ENCODE peak calls at places on chromosomes 1 and 21, in ten cellular contexts. G, U, T, L, D, E, Z, V, B and W are unnamed samples. For H4K20me1 and H3K4me1, the result is how much of the 10 kb centered on the place peaks cover.

GRCh38 chr1:216566809-216567208 is 143.6 kb upstream of the USH2A start:
- DNase-seq in G (peak), U (no peak), T (peak), L (peak), D (no peak), E (peak), Z (no peak), V (peak), B (peak), W (no peak)

GRCh38 chr1:55210990-55211389 is 4.2 kb downstream of the USP24 start:
- DNase-seq in G (no peak), U (no peak), T (no peak), L (no peak), D (no peak), E (no peak), Z (peak), V (no peak), B (no peak), W (no peak)

GRCh38 chr21:37207441-37208009 is 59.6 kb downstream of the VPS26C start:
- DNase-seq in G (no peak), U (peak), T (peak), L (peak), D (no peak), E (no peak), Z (no peak), V (peak), B (peak), W (no peak)

GRCh38 chr21:37551406-37552355 is 185.1 kb downstream of the DYRK1A start:
- DNase-seq in G (no peak), U (no peak), T (peak), L (peak), D (no peak), E (no peak), Z (peak), V (no peak), B (no peak), W (peak)

GRCh38 chr1:109783436-109783835 is 19.7 kb upstream of the EPS8L3 start:
- DNase-seq in G (peak), U (no peak), T (peak), L (peak), D (no peak), E (peak), Z (peak), V (peak), B (peak), W (peak)

GRCh38 chr1:18155881-18156385 is 48.3 kb downstream of the IGSF21 start:
- DNase-seq in G (no peak), U (no peak), T (no peak), L (no peak), D (no peak), E (no peak), Z (no peak), V (no peak), B (no peak), W (no peak)

GRCh38 chr1:47031059-47031458 is 7.6 kb downstream of the CYP4X1 start:
- DNase-seq in G (no peak), U (no peak), T (peak), L (peak), D (no peak), E (no peak), Z (peak), V (peak), B (peak), W (no peak)

GRCh38 chr1:167797005-167797404 is 75.2 kb downstream of the MPZL1 start:
- DNase-seq in G (peak), U (no peak), T (peak), L (peak), D (no peak), E (peak), Z (peak), V (peak), B (peak), W (peak)

GRCh38 chr1:221723018-221723917 is 18.6 kb downstream of the DUSP10 start:
- DNase-seq in G (peak), U (no peak), T (peak), L (no peak), D (no peak), E (no peak), Z (no peak), V (no peak), B (peak), W (no peak)

GRCh38 chr1:93628682-93629081 is 53.0 kb downstream of the BCAR3 start:
- DNase-seq in G (no peak), U (no peak), T (peak), L (no peak), D (no peak), E (no peak), Z (no peak), V (no peak), B (no peak), W (no peak)
- H4K20me1 ChIP-seq in G (half or more), U (under half), T (under half), L (under half), D (under half), E (under half), Z (under half), V (half or more), B (under half), W (under half)

GRCh38 chr1:225442156-225442555 is 14.3 kb upstream of the LBR start:
- DNase-seq in G (no peak), U (no peak), T (no peak), L (no peak), D (no peak), E (no peak), Z (no peak), V (no peak), B (no peak), W (no peak)
- H3K4me1 ChIP-seq in G (under half), U (under half), T (under half), L (under half), D (under half), E (under half), Z (under half), V (under half), B (under half), W (under half)

GRCh38 chr1:7358346-7358745 is 412.8 kb upstream of the VAMP3 start:
- DNase-seq in G (no peak), U (no peak), T (no peak), L (no peak), D (no peak), E (no peak), Z (no peak), V (no peak), B (no peak), W (no peak)
- H3K4me2 ChIP-seq in G (no peak), U (no peak), T (no peak), L (no peak), D (no peak), E (no peak), Z (no peak), V (no peak), B (no peak), W (no peak)

DNA sequence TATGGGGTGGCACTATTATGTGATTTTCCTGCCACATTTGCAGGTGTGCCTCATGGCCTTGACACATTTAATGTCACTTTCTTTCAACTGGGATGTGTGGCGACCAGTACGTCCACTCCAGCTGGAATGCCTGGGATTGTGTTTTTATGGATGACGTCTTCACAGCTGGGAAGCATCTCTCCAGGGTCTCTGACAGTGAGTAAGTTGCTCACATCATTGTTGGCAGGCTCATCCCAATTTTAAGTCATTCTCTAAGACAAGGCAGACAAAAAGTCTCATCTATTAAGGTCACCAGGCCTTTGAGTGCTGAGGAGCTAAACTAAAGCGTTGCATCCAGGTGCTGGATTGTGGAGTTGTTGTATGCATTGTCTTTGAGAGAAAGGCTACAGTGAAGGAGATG is 43.3 kb downstream of the RUNX1 start:
- DNase-seq in G (no peak), U (no peak), T (no peak), L (no peak), D (no peak), E (no peak), Z (no peak), V (no peak), B (no peak), W (no peak)
- H4K20me1 ChIP-seq in G (under half), U (under half), T (under half), L (under half), D (under half), E (under half), Z (under half), V (under half), B (under half), W (under half)

GRCh38 chr1:165853528-165854075 is 26.2 kb downstream of the UCK2 start:
- DNase-seq in G (peak), U (no peak), T (no peak), L (no peak), D (no peak), E (no peak), Z (no peak), V (no peak), B (no peak), W (no peak)
- H3K4me1 ChIP-seq in G (under half), U (under half), T (half or more), L (under half), D (under half), E (half or more), Z (under half), V (under half), B (half or more), W (half or more)

GRCh38 chr21:45029298-45029967 is 44.9 kb upstream of the ADARB1 start:
- DNase-seq in G (no peak), U (peak), T (peak), L (peak), D (no peak), E (peak), Z (no peak), V (no peak), B (no peak), W (peak)
- H3K4me2 ChIP-seq in G (no peak), U (no peak), T (no peak), L (peak), D (peak), E (no peak), Z (no peak), V (no peak), B (no peak), W (no peak)

DNA sequence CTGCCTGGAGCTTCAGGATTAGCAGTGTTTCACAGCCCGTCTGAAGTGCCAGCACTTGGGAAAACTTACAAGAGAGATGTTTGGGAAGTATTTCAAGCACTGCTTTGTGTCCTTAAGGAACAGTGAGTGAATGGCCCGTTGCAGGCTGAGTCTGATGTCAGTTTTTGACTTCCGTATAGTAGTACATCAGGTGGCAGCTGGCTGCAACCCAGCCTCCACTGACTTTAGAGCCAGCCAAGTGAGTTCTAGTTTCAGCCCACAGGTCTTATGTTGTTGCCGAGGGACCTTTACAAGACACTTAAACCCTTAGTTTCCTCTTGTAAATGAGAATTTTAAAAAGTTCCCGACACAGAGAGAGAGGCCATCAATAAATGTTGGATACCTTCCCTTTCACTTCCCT is 35.0 kb downstream of the UCK2 start:
- DNase-seq in G (no peak), U (no peak), T (no peak), L (no peak), D (no peak), E (no peak), Z (no peak), V (no peak), B (no peak), W (no peak)
- H4K20me1 ChIP-seq in G (half or more), U (under half), T (under half), L (under half), D (under half), E (half or more), Z (under half), V (half or more), B (under half), W (under half)

DNA sequence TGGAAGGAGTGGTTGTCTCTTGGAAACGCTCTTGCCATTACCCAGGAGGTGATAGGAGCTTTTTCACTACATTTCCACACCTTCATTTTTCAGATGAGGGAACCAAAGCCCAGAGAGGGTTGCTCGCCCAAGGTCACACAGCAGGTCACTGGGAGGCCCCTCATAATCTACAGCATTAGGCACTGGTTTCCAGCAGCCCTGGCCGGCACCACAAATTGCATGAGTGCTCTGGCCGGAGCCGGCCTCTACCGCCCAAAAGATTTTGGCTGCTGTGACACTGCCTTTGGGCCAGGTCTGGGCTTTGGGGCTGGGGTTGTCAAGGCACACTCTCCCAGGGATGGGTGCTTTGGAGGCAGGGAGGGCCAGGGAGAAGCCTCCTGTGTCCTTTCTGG is 15.4 kb downstream of the DHRS3 start:
- DNase-seq in G (no peak), U (no peak), T (no peak), L (no peak), D (no peak), E (no peak), Z (no peak), V (no peak), B (no peak), W (no peak)
- H3K4me1 ChIP-seq in G (under half), U (under half), T (under half), L (under half), D (under half), E (under half), Z (under half), V (half or more), B (under half), W (under half)

GRCh38 chr1:30712583-30712982 is 10.8 kb downstream of the MATN1 start:
- DNase-seq in G (no peak), U (no peak), T (no peak), L (no peak), D (no peak), E (no peak), Z (no peak), V (no peak), B (no peak), W (peak)
- H3K4me2 ChIP-seq in G (no peak), U (no peak), T (no peak), L (no peak), D (no peak), E (no peak), Z (no peak), V (no peak), B (no peak), W (no peak)

GRCh38 chr1:8598060-8598724 is 219.2 kb downstream of the RERE start:
- DNase-seq in G (peak), U (peak), T (peak), L (peak), D (no peak), E (peak), Z (peak), V (no peak), B (no peak), W (peak)

GRCh38 chr1:8598783-8599182 is 218.7 kb downstream of the RERE start:
- DNase-seq in G (peak), U (peak), T (peak), L (peak), D (no peak), E (no peak), Z (peak), V (no peak), B (no peak), W (no peak)

GRCh38 chr1:8595919-8596318 is 221.5 kb downstream of the RERE start:
- DNase-seq in G (peak), U (no peak), T (peak), L (peak), D (no peak), E (no peak), Z (no peak), V (no peak), B (no peak), W (no peak)

GRCh38 chr1:8595332-8595731 is 222.1 kb downstream of the RERE start:
- DNase-seq in G (no peak), U (no peak), T (no peak), L (no peak), D (no peak), E (no peak), Z (no peak), V (no peak), B (no peak), W (no peak)

DNA sequence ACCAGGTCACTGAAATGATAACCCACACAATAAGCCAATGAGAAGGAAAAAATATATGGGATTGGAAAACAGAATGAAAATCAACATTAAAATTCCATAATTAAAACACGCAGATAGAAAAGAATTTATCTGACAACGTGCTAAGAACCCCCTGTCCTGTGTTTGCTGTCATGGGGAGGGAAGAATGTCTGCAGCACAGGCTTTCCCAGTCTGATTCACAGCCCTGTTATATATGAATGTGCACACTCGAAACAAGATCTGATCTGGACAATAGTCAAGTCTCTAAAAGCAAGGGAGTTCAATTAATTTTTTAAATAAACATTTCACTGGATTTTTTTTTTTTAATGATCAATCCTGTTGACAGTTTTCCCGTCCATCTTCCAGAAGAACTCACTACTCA is 220.0 kb downstream of the RERE start:
- DNase-seq in G (peak), U (peak), T (peak), L (peak), D (no peak), E (no peak), Z (no peak), V (no peak), B (no peak), W (no peak)
- H4K20me1 ChIP-seq in G (half or more), U (under half), T (under half), L (under half), D (under half), E (under half), Z (under half), V (under half), B (under half), W (under half)